ENCODE peak calls at places on chromosome 22, in six cellular contexts. R is stomach, V is A549, E is adrenal gland, U is sigmoid colon, S is NB4. Z is an unnamed sample.
A peak's percentile ranks its signal among the peaks of the same experiment; 100 is the strongest.

GRCh38 chr22:38202437-38203089 is 769 bp downstream of the MAFF start:
- DNase-seq in E (peak; percentile 94), S (peak; percentile 76), R (peak; percentile 94), U (peak; percentile 97), V (no peak), Z (peak; percentile 87)

GRCh38 chr22:35306350-35306967 is 6.8 kb downstream of the TOM1 start:
- DNase-seq in R (no peak), E (no peak), U (no peak), S (no peak), V (no peak), Z (no peak)

GRCh38 chr22:30116362-30117117 is 36.3 kb downstream of the HORMAD2 start:
- DNase-seq in R (no peak), V (no peak), U (no peak), E (no peak), S (peak; percentile 13), Z (no peak)

GRCh38 chr22:27065259-27065658 is 407.9 kb downstream of the MIAT start:
- DNase-seq in U (no peak), E (no peak), R (no peak), S (no peak), V (no peak), Z (no peak)

GRCh38 chr22:29661355-29661754 is 57.9 kb downstream of the NF2 start:
- DNase-seq in E (no peak), S (no peak), V (no peak), U (no peak), R (no peak), Z (no peak)

GRCh38 chr22:28105396-28105795 is 186.3 kb upstream of the PITPNB start:
- DNase-seq in E (no peak), V (no peak), U (no peak), R (no peak), S (peak; percentile 33), Z (peak; percentile 36)

GRCh38 chr22:39374191-39374590 is 24.4 kb downstream of the SYNGR1 start:
- DNase-seq in S (no peak), U (no peak), R (no peak), E (no peak), V (no peak), Z (no peak)

GRCh38 chr22:22578702-22579424 is 19.8 kb upstream of the PRAME start:
- DNase-seq in R (no peak), E (peak; percentile 23), V (no peak), U (no peak), S (peak; percentile 67), Z (no peak)

GRCh38 chr22:50274311-50274710 is 4.1 kb upstream of the MAPK11 start:
- DNase-seq in V (peak; percentile 38), S (peak; percentile 64), R (peak; percentile 66), U (no peak), E (peak; percentile 84), Z (peak; percentile 37)

GRCh38 chr22:38868886-38869381 is 3.1 kb downstream of the CBX6 start:
- DNase-seq in S (peak; percentile 78), V (peak; percentile 68), R (peak; percentile 86), E (peak; percentile 88), U (peak; percentile 88), Z (peak; percentile 87)

GRCh38 chr22:49380095-49380827 is 447.4 kb downstream of the BRD1 start:
- DNase-seq in R (no peak), V (no peak), U (no peak), S (no peak), E (no peak), Z (no peak)

GRCh38 chr22:38089474-38089851 is 5.5 kb upstream of the SLC16A8 start:
- DNase-seq in V (no peak), S (no peak), E (no peak), U (no peak), R (no peak), Z (no peak)

GRCh38 chr22:41831383-41831782 is 1.5 kb upstream of the SREBF2 start:
- DNase-seq in U (no peak), E (peak; percentile 58), R (no peak), S (peak; percentile 59), V (no peak), Z (peak; percentile 42)

GRCh38 chr22:41833369-41834004 is 582 bp downstream of the SREBF2 start:
- DNase-seq in E (peak; percentile 69), U (peak; percentile 78), S (peak; percentile 61), V (no peak), R (peak; percentile 48), Z (peak; percentile 70)

GRCh38 chr22:41831828-41832552 is 915 bp upstream of the SREBF2 start:
- DNase-seq in V (no peak), R (no peak), S (peak; percentile 20), E (no peak), U (no peak), Z (no peak)

GRCh38 chr22:41834005-41834975 is 1.4 kb downstream of the SREBF2 start:
- DNase-seq in E (no peak), U (no peak), S (peak; percentile 39), V (no peak), R (no peak), Z (peak; percentile 38)

GRCh38 chr22:41832553-41833368 is at the start of gene SREBF2:
- DNase-seq in U (peak; percentile 100), S (peak; percentile 100), R (peak; percentile 100), E (peak; percentile 100), V (peak; percentile 92), Z (peak; percentile 99)
- TF ChIP-seq POLR2A in U (peak; percentile 73), S (peak; percentile 42), R (no peak), E (peak; percentile 88), V (peak; percentile 51), Z (peak; percentile 94)

GRCh38 chr22:36327922-36328551 is 59.7 kb downstream of the MYH9 start:
- DNase-seq in S (no peak), R (no peak), E (peak; percentile 73), U (peak; percentile 90), V (no peak), Z (peak; percentile 41)
- TF ChIP-seq POLR2A in S (no peak), R (no peak), E (no peak), U (peak; percentile 8), V (no peak), Z (no peak)

GRCh38 chr22:43088616-43088978 is 594 bp downstream of the TTLL1 start:
- DNase-seq in E (no peak), R (no peak), V (no peak), S (no peak), U (no peak), Z (no peak)

GRCh38 chr22:43085658-43086606 is 3.3 kb downstream of the TTLL1 start:
- DNase-seq in V (no peak), E (no peak), R (no peak), S (no peak), U (no peak), Z (no peak)

GRCh38 chr22:43090130-43090789 is 1.1 kb upstream of the TTLL1 start:
- DNase-seq in R (peak; percentile 49), E (peak; percentile 81), V (peak; percentile 82), S (peak; percentile 88), U (peak; percentile 72), Z (peak; percentile 92)

GRCh38 chr22:43092085-43092484 is 2.9 kb upstream of the TTLL1 start:
- DNase-seq in E (no peak), U (no peak), R (no peak), S (peak; percentile 73), V (no peak), Z (no peak)

DNA sequence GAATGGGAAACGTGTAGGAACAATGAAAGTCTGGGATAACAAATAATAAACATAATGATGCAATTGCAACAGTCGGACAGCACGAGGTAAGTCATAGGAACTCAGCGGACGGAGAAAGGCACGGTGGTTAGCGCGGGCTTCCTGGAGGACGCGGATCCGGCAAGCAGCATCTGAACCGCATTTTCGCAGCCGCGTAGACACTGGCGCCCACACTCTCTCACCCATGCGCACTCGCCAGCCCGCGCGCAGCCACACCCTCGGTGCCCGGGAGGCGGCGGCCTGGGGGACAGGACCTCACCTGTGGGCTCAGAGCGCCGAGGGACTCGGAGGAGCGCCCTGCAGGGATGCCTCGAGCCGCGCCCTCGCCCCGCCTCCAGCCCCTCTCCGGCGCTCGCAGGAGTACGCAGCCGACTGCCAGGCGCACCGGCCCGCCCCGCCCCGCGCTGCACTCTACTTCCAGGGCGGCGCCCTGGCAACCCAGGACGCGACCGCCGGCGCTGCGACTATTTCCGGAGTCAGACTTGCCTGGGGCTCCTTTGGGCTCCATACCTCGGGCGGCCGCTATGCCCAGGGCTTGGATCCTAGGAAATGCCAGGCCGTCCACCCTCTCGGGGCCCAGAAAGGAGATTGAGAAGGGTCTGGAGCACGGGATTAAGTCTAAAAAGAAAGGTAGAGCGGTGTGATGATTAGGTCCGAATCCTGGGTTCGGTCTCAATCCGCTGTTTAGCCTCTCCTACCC is at the start of gene TTLL1:
- DNase-seq in V (peak; percentile 84), R (peak; percentile 92), U (peak; percentile 91), S (peak; percentile 92), E (peak; percentile 92), Z (peak; percentile 87)
- TF ChIP-seq POLR2A in V (peak; percentile 44), R (no peak), U (no peak), S (peak; percentile 66), E (peak; percentile 59), Z (peak; percentile 32)

DNA sequence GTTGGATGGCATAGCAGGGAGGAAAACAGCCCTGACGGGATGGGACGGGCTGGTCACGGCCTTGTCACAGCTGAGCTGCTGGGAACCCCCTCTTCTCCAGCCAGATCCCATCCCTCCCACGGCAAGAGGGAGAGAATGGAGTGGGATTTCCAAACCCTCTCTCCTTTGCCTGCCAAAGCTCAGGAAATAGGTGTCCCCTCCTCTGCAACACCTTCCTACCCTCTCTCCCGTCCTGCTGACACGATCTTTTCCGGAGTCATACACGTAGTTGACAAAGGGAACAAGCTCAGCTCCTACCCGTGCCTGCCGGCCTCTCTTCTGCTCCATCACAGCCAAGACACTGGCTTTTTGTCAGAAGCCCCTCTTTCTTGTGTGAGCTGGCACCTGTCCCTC is 48.1 kb downstream of the PISD start:
- DNase-seq in V (no peak), U (no peak), R (no peak), E (no peak), S (no peak), Z (no peak)
- TF ChIP-seq POLR2A in V (no peak), U (no peak), R (no peak), E (no peak), S (no peak), Z (no peak)

GRCh38 chr22:46737105-46737975 is 712 bp downstream of the CERK start:
- DNase-seq in E (peak; percentile 42), S (peak; percentile 68), R (no peak), V (peak; percentile 18), U (no peak), Z (peak; percentile 20)

GRCh38 chr22:46738961-46739870 is 1.2 kb upstream of the CERK start:
- DNase-seq in V (peak; percentile 88), S (peak; percentile 38), U (no peak), R (peak; percentile 73), E (peak; percentile 81), Z (no peak)

GRCh38 chr22:46738642-46738960 is 549 bp upstream of the CERK start:
- DNase-seq in U (no peak), E (no peak), R (no peak), V (no peak), S (no peak), Z (no peak)

GRCh38 chr22:46736705-46737104 is 1.3 kb downstream of the CERK start:
- DNase-seq in U (no peak), R (no peak), E (no peak), V (no peak), S (no peak), Z (no peak)

GRCh38 chr22:46737976-46738641 is at the start of gene CERK:
- DNase-seq in E (peak; percentile 81), S (peak; percentile 73), V (peak; percentile 41), R (peak; percentile 85), U (peak; percentile 92), Z (no peak)
- TF ChIP-seq POLR2A in E (peak; percentile 56), S (no peak), V (peak; percentile 25), R (no peak), U (peak; percentile 39), Z (peak; percentile 24)

GRCh38 chr22:21001601-21002325 is at the start of gene THAP7:
- DNase-seq in E (peak; percentile 99), V (peak; percentile 84), S (peak; percentile 97), R (peak; percentile 97), U (peak; percentile 98), Z (peak; percentile 96)
- TF ChIP-seq POLR2A in E (peak; percentile 75), V (peak; percentile 66), S (peak; percentile 72), R (no peak), U (peak; percentile 88), Z (peak; percentile 87)